ENCODE peak calls at places on chromosomes 6 and 20, in seven cellular contexts. S is hepatocyte; Z is tibial artery; D is psoas muscle; H is GM12864; L is right atrium auricular region; O is CD8-positive, alpha-beta T cell. R is an unnamed sample.

GRCh38 chr6:9540534-9541126 is 874.2 kb downstream of the TFAP2A start:
- DNase-seq in S (peak; percentile 66), D (no peak), H (no peak), Z (no peak), L (no peak), O (no peak), R (peak; percentile 58)

GRCh38 chr6:133542056-133542821 is 301.1 kb downstream of the EYA4 start:
- DNase-seq in H (no peak), Z (no peak), D (no peak), O (no peak), L (no peak), S (no peak), R (peak; percentile 10)

GRCh38 chr6:10695086-10695657 is 400 bp downstream of the PAK1IP1 start:
- DNase-seq in L (no peak), H (no peak), S (no peak), O (no peak), Z (no peak), D (no peak), R (peak; percentile 16)

GRCh38 chr6:19691465-19692167 is 145.6 kb upstream of the ID4 start:
- DNase-seq in S (peak; percentile 26), O (no peak), D (no peak), H (no peak), Z (peak; percentile 24), L (no peak), R (no peak)

GRCh38 chr6:84599991-84600390 is 164.4 kb downstream of the TBX18 start:
- DNase-seq in D (no peak), O (no peak), H (no peak), Z (no peak), S (no peak), L (no peak), R (no peak)

GRCh38 chr6:109513571-109514071 is 30.6 kb upstream of the ZBTB24 start:
- DNase-seq in O (no peak), L (no peak), S (no peak), D (no peak), H (no peak), Z (no peak), R (no peak)

GRCh38 chr20:60581606-60582005 is 623.4 kb downstream of the CDH26 start:
- DNase-seq in D (no peak), Z (no peak), L (no peak), H (no peak), S (no peak), O (no peak), R (no peak)

GRCh38 chr6:43481591-43482242 is 4.3 kb downstream of the TJAP1 start:
- DNase-seq in D (no peak), H (no peak), L (no peak), Z (no peak), O (no peak), S (no peak), R (no peak)

GRCh38 chr20:57450419-57450818 is 59.2 kb downstream of the RBM38 start:
- DNase-seq in Z (peak; percentile 50), H (peak; percentile 61), O (no peak), S (no peak), L (no peak), D (peak; percentile 41), R (peak; percentile 90)

GRCh38 chr6:151440930-151441329 is 11.0 kb downstream of the RMND1 start:
- DNase-seq in H (no peak), L (no peak), D (no peak), Z (no peak), O (no peak), S (no peak), R (peak; percentile 33)

GRCh38 chr6:56156643-56157042 is 90.7 kb downstream of the COL21A1 start:
- DNase-seq in D (no peak), H (no peak), O (no peak), S (peak; percentile 8), Z (no peak), L (no peak), R (no peak)

GRCh38 chr6:30013296-30013922 is 47.7 kb upstream of the POLR1H start:
- DNase-seq in Z (no peak), L (no peak), O (peak; percentile 32), D (no peak), H (no peak), S (no peak), R (peak; percentile 26)

GRCh38 chr6:1197309-1197708 is 114.6 kb upstream of the FOXQ1 start:
- DNase-seq in L (no peak), O (no peak), Z (no peak), D (no peak), H (no peak), S (no peak), R (no peak)

GRCh38 chr6:112331306-112331705 is 15.8 kb upstream of the RFPL4B start:
- DNase-seq in H (no peak), S (no peak), L (no peak), O (no peak), Z (no peak), D (no peak), R (no peak)

GRCh38 chr6:128712898-128713297 is 170.0 kb upstream of the LAMA2 start:
- DNase-seq in S (no peak), Z (no peak), L (no peak), H (no peak), O (no peak), D (no peak), R (no peak)

GRCh38 chr20:6311841-6312655 is 189.2 kb upstream of the FERMT1 start:
- DNase-seq in O (no peak), L (no peak), D (no peak), S (no peak), Z (no peak), H (no peak), R (no peak)

GRCh38 chr6:15626878-15627683 is 35.7 kb downstream of the DTNBP1 start:
- DNase-seq in O (no peak), H (no peak), Z (no peak), S (no peak), L (no peak), D (no peak), R (no peak)

GRCh38 chr6:132830236-132830799 is 15.9 kb downstream of the RPS12 start:
- DNase-seq in O (no peak), S (peak; percentile 54), H (no peak), Z (no peak), D (no peak), L (no peak), R (peak; percentile 12)

GRCh38 chr6:161137839-161138544 is 135.9 kb downstream of the AGPAT4 start:
- DNase-seq in L (peak; percentile 21), H (no peak), S (no peak), D (no peak), O (no peak), Z (no peak), R (no peak)

GRCh38 chr6:12718025-12718424 is 1.5 kb downstream of the PHACTR1 start:
- DNase-seq in D (no peak), Z (no peak), S (peak; percentile 13), L (no peak), H (no peak), O (no peak), R (no peak)

GRCh38 chr6:119562168-119562567 is 212.6 kb upstream of the MAN1A1 start:
- DNase-seq in O (no peak), L (no peak), H (no peak), S (no peak), Z (no peak), D (no peak), R (no peak)

GRCh38 chr6:148761532-148761951 is 14.7 kb downstream of the UST start:
- DNase-seq in D (peak; percentile 19), S (no peak), O (peak; percentile 26), Z (no peak), L (no peak), H (no peak), R (no peak)

GRCh38 chr20:6956056-6956455 is 188.6 kb downstream of the BMP2 start:
- DNase-seq in H (no peak), D (no peak), Z (no peak), S (no peak), L (no peak), O (no peak), R (no peak)

GRCh38 chr20:17666491-17666890 is 15.6 kb downstream of the RRBP1 start:
- DNase-seq in H (no peak), O (no peak), S (no peak), L (no peak), D (no peak), Z (no peak), R (no peak)

GRCh38 chr20:16129411-16129810 is 443.8 kb downstream of the KIF16B start:
- DNase-seq in S (no peak), O (no peak), H (no peak), Z (no peak), L (no peak), D (no peak), R (no peak)

GRCh38 chr6:114541794-114542193 is 199.0 kb upstream of the HS3ST5 start:
- DNase-seq in L (no peak), D (no peak), S (no peak), Z (no peak), O (no peak), H (no peak), R (no peak)

DNA sequence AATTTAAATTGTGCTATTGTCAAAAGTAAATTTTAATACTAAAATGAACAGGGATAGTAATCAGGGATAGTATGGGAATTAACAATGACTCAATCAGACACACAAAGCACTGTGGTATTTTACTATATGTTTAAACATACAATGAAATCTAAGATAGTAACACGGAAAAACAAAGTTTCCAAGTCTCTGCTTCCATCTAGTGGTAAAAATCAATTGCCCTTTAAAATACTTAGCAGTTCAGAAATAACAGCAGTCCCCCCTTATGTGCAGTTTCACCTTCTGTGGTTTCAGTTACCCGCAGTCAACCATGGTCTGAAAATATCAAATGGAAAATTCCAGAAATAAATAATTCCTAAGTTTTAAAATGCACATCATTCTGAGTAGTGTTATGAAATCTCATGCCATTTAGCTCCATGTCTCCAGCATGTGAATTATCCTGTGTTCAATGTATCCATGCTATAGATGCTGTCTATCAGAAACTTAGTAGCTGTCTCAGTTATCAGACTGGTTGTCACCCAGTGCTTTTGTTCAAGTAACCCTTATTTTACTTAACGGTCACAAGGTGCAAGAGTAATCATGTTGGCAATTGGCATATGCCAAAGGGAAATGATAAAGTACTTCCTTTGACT is 58.5 kb downstream of the AHI1 start:
- DNase-seq in L (no peak), S (peak; percentile 20), D (no peak), O (no peak), H (peak; percentile 13), Z (no peak), R (peak; percentile 47)
- TF ChIP-seq CTCF in L (no peak), S (peak; percentile 48), D (peak; percentile 16), O (peak; percentile 47), H (peak; percentile 53), Z (no peak), R (peak; percentile 47)

DNA sequence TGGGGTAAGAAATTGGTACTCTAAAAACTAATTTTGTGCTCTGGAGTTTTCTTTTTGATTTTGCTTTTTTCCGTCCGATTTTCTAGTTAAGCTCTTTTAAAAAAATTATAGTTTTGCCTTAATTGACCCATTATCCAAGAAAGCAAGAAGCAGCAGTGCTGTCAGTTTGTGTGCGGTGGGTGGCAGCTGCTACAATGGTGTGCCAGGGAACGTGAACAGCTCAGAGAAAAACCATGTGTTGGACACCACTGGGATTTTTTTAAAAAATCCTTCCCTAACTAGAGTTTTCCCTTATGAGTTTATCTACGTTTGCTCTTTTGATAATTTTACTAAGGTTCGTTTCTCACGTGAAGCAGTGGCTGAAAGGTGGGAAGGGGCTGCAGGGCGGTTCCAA is 8.0 kb downstream of the MAP3K5 start:
- DNase-seq in H (no peak), L (no peak), S (no peak), Z (no peak), D (no peak), O (no peak), R (no peak)
- H3K4me3 ChIP-seq in H (peak overlapping the region; percentile 43), L (no peak overlapping the region), S (no peak overlapping the region), Z (no peak overlapping the region), D (peak overlapping the region; percentile 37), O (no peak overlapping the region), R (peak overlapping the region; percentile 97)

GRCh38 chr6:165987483-165988305 is 180.0 kb downstream of the TBXT start:
- DNase-seq in L (peak; percentile 90), Z (peak; percentile 51), D (peak; percentile 78), H (no peak), S (peak; percentile 62), O (no peak), R (no peak)
- TF ChIP-seq CTCF in L (no peak), Z (no peak), D (no peak), H (no peak), S (no peak), O (no peak), R (no peak)

GRCh38 chr20:62792940-62793756 is 3.1 kb upstream of the MRGBP start:
- DNase-seq in S (no peak), H (no peak), O (no peak), Z (no peak), D (no peak), L (no peak), R (no peak)
- H3K4me3 ChIP-seq in S (no peak overlapping the region), H (no peak overlapping the region), O (peak overlapping the region; percentile 52), Z (peak overlapping the region; percentile 44), D (peak overlapping the region; percentile 70), L (peak overlapping the region; percentile 72), R (no peak overlapping the region)